ENCODE peak calls at places on chromosomes 13 and 19, in eight cellular contexts. G is nephron progenitor cell, F is T-helper 1 cell, H is cardiac fibroblast, U is Daoy, M is LHCN-M2, D is amniotic stem cell, I is DMS153. C is an unnamed sample.

GRCh38 chr13:79810671-79811070 is 329.7 kb downstream of the NDFIP2 start:
- DNase-seq in G (no peak), F (no peak), H (peak; percentile 63), U (peak; percentile 20), M (peak; percentile 65), D (no peak), I (no peak), C (no peak)

GRCh38 chr13:94061316-94061715 is 418.2 kb downstream of the DCT start:
- DNase-seq in G (no peak), F (no peak), H (peak; percentile 16), U (peak; percentile 12), M (peak; percentile 37), D (peak; percentile 44), I (no peak), C (no peak)

GRCh38 chr13:88257706-88258105 is 586.5 kb downstream of the SLITRK5 start:
- DNase-seq in G (no peak), F (no peak), H (no peak), U (no peak), M (no peak), D (no peak), I (no peak), C (no peak)

GRCh38 chr13:110238795-110239194 is 68.2 kb downstream of the COL4A1 start:
- DNase-seq in G (no peak), F (no peak), H (peak; percentile 62), U (no peak), M (no peak), D (no peak), I (no peak), C (no peak)

GRCh38 chr13:77143325-77143907 is 116.5 kb upstream of the FBXL3 start:
- DNase-seq in G (no peak), F (no peak), H (peak; percentile 29), U (no peak), M (peak; percentile 3), D (no peak), I (no peak), C (no peak)

GRCh38 chr13:84917252-84917878 is 881.9 kb downstream of the SLITRK6 start:
- DNase-seq in G (no peak), F (no peak), H (peak; percentile 26), U (no peak), M (peak; percentile 4), D (peak; percentile 7), I (no peak), C (no peak)

GRCh38 chr19:33740811-33741396 is 55.8 kb upstream of the KCTD15 start:
- DNase-seq in G (peak; percentile 87), F (no peak), H (peak; percentile 34), U (peak; percentile 44), M (peak; percentile 5), D (no peak), I (no peak), C (no peak)

GRCh38 chr19:22622020-22622419 is 12.1 kb upstream of the ZNF492 start:
- DNase-seq in G (no peak), F (no peak), H (no peak), U (no peak), M (no peak), D (no peak), I (no peak), C (no peak)

GRCh38 chr19:34317311-34317927 is 47.6 kb upstream of the GPI start:
- DNase-seq in G (no peak), F (no peak), H (no peak), U (peak; percentile 24), M (no peak), D (no peak), I (peak; percentile 20), C (no peak)

GRCh38 chr13:41606646-41607045 is 149.3 kb downstream of the RGCC start:
- DNase-seq in G (no peak), F (no peak), H (no peak), U (no peak), M (no peak), D (no peak), I (no peak), C (no peak)

GRCh38 chr19:37931941-37932655 is 25.1 kb downstream of the SIPA1L3 start:
- DNase-seq in G (peak; percentile 50), F (no peak), H (peak; percentile 50), U (peak; percentile 77), M (peak; percentile 86), D (peak; percentile 1), I (peak; percentile 93), C (no peak)

GRCh38 chr13:31499274-31499673 is 240.1 kb upstream of the RXFP2 start:
- DNase-seq in G (no peak), F (no peak), H (no peak), U (no peak), M (no peak), D (no peak), I (no peak), C (no peak)

GRCh38 chr19:28504727-28505126 is 708.2 kb downstream of the UQCRFS1 start:
- DNase-seq in G (no peak), F (no peak), H (no peak), U (no peak), M (no peak), D (no peak), I (no peak), C (no peak)

GRCh38 chr19:4035582-4035981 is 28.0 kb downstream of the PIAS4 start:
- DNase-seq in G (no peak), F (no peak), H (no peak), U (no peak), M (no peak), D (no peak), I (no peak), C (no peak)

GRCh38 chr13:26984337-26984736 is 187.3 kb downstream of the USP12 start:
- DNase-seq in G (no peak), F (no peak), H (no peak), U (no peak), M (no peak), D (no peak), I (no peak), C (no peak)

GRCh38 chr13:31424130-31424729 is 224.5 kb downstream of the B3GLCT start:
- DNase-seq in G (peak; percentile 75), F (peak; percentile 7), H (peak; percentile 89), U (peak; percentile 72), M (peak; percentile 66), D (peak; percentile 41), I (peak; percentile 65), C (peak; percentile 26)

GRCh38 chr19:42121666-42122069 is 10.6 kb downstream of the POU2F2 start:
- DNase-seq in G (no peak), F (peak; percentile 50), H (peak; percentile 69), U (peak; percentile 98), M (peak; percentile 41), D (peak; percentile 60), I (no peak), C (no peak)

GRCh38 chr19:42420055-42420544 is 7.1 kb downstream of the LIPE start:
- DNase-seq in G (peak; percentile 37), F (peak; percentile 53), H (peak; percentile 52), U (peak; percentile 70), M (peak; percentile 49), D (no peak), I (no peak), C (no peak)

GRCh38 chr19:19459099-19459498 is 53.6 kb downstream of the GATAD2A start:
- DNase-seq in G (no peak), F (no peak), H (no peak), U (no peak), M (peak; percentile 36), D (no peak), I (no peak), C (no peak)

GRCh38 chr13:24746618-24747247 is 17.2 kb upstream of the RNF17 start:
- DNase-seq in G (peak; percentile 70), F (no peak), H (no peak), U (peak; percentile 45), M (no peak), D (no peak), I (no peak), C (no peak)

GRCh38 chr19:54692294-54692615 is 29.5 kb downstream of the LILRB4 start:
- DNase-seq in G (no peak), F (no peak), H (no peak), U (no peak), M (no peak), D (no peak), I (no peak), C (no peak)

GRCh38 chr13:53005631-53006030 is 23.0 kb upstream of the OLFM4 start:
- DNase-seq in G (peak; percentile 10), F (no peak), H (no peak), U (no peak), M (no peak), D (no peak), I (no peak), C (no peak)

GRCh38 chr13:98873377-98874028 is 104.4 kb downstream of the DOCK9 start:
- DNase-seq in G (no peak), F (no peak), H (no peak), U (no peak), M (no peak), D (no peak), I (no peak), C (no peak)

GRCh38 chr13:37646531-37646930 is 48.0 kb upstream of the POSTN start:
- DNase-seq in G (no peak), F (no peak), H (peak; percentile 52), U (no peak), M (no peak), D (no peak), I (no peak), C (no peak)

GRCh38 chr13:112828082-112828699 is 138.4 kb downstream of the ATP11A start:
- DNase-seq in G (no peak), F (no peak), H (no peak), U (no peak), M (no peak), D (no peak), I (no peak), C (no peak)

GRCh38 chr13:24664726-24665409 is 15.3 kb upstream of the ATP12A start:
- DNase-seq in G (no peak), F (no peak), H (no peak), U (peak; percentile 68), M (no peak), D (no peak), I (no peak), C (no peak)